ENCODE peak calls at places on chromosomes 6 and 20, in eight cellular contexts. D is tibial artery, Z is psoas muscle, V is RWPE2, T is heart left ventricle, G is astrocyte of the cerebellum, X is A549, H is cardiac fibroblast. R is an unnamed sample.

GRCh38 chr20:40778894-40779496 is 90.0 kb upstream of the MAFB start:
- DNase-seq in D (no peak), Z (no peak), V (no peak), T (no peak), G (no peak), X (no peak), H (no peak), R (no peak)

GRCh38 chr20:15364781-15365180 is 1027.4 kb upstream of the FLRT3 start:
- DNase-seq in D (no peak), Z (no peak), V (no peak), T (no peak), G (no peak), X (no peak), H (no peak), R (no peak)

GRCh38 chr6:89970609-89971337 is 76.5 kb downstream of the GJA10 start:
- DNase-seq in D (no peak), Z (peak; percentile 54), V (no peak), T (no peak), G (peak; percentile 58), X (peak; percentile 33), H (peak; percentile 65), R (peak; percentile 45)

GRCh38 chr6:27176096-27176495 is 71.4 kb upstream of the PRSS16 start:
- DNase-seq in D (no peak), Z (no peak), V (no peak), T (no peak), G (no peak), X (no peak), H (peak; percentile 17), R (peak; percentile 35)

GRCh38 chr6:156593893-156594292 is 183.3 kb upstream of the ARID1B start:
- DNase-seq in D (no peak), Z (no peak), V (no peak), T (no peak), G (no peak), X (no peak), H (no peak), R (no peak)

GRCh38 chr6:120056085-120056484 is 706.5 kb upstream of the MAN1A1 start:
- DNase-seq in D (no peak), Z (peak; percentile 18), V (no peak), T (no peak), G (no peak), X (peak; percentile 2), H (no peak), R (no peak)

GRCh38 chr6:1312444-1313363 is 806 bp downstream of the FOXQ1 start:
- DNase-seq in D (no peak), Z (no peak), V (no peak), T (no peak), G (no peak), X (peak; percentile 44), H (no peak), R (no peak)

GRCh38 chr20:23666189-23666588 is 22.6 kb downstream of the CST4 start:
- DNase-seq in D (no peak), Z (no peak), V (no peak), T (no peak), G (no peak), X (peak; percentile 9), H (peak; percentile 42), R (no peak)

GRCh38 chr6:70398783-70399730 is 14.3 kb upstream of the FAM135A start:
- DNase-seq in D (no peak), Z (no peak), V (no peak), T (no peak), G (no peak), X (peak; percentile 92), H (peak; percentile 40), R (no peak)

GRCh38 chr6:42788671-42789070 is 6.8 kb downstream of the BICRAL start:
- DNase-seq in D (no peak), Z (no peak), V (no peak), T (no peak), G (no peak), X (no peak), H (no peak), R (no peak)

GRCh38 chr6:83352413-83352812 is 78.4 kb downstream of the ME1 start:
- DNase-seq in D (no peak), Z (no peak), V (no peak), T (no peak), G (no peak), X (no peak), H (no peak), R (no peak)

GRCh38 chr20:49687595-49688567 is 25.8 kb downstream of the B4GALT5 start:
- DNase-seq in D (no peak), Z (no peak), V (no peak), T (no peak), G (no peak), X (no peak), H (no peak), R (no peak)

GRCh38 chr6:33954453-33954852 is 150.7 kb upstream of the MLN start:
- DNase-seq in D (no peak), Z (no peak), V (no peak), T (no peak), G (no peak), X (no peak), H (no peak), R (no peak)

GRCh38 chr6:149766156-149766768 is 16.7 kb downstream of the PCMT1 start:
- DNase-seq in D (no peak), Z (no peak), V (no peak), T (no peak), G (peak; percentile 82), X (no peak), H (peak; percentile 95), R (no peak)

GRCh38 chr20:57112448-57112847 is 154.0 kb downstream of the BMP7 start:
- DNase-seq in D (no peak), Z (no peak), V (peak; percentile 72), T (no peak), G (no peak), X (no peak), H (no peak), R (no peak)

GRCh38 chr6:20833881-20834515 is 299.7 kb downstream of the CDKAL1 start:
- DNase-seq in D (no peak), Z (no peak), V (no peak), T (no peak), G (no peak), X (no peak), H (no peak), R (no peak)

GRCh38 chr6:157233156-157233555 is 90.2 kb downstream of the TMEM242 start:
- DNase-seq in D (peak; percentile 31), Z (no peak), V (no peak), T (no peak), G (no peak), X (no peak), H (no peak), R (no peak)

GRCh38 chr20:35617397-35618031 is 1.9 kb downstream of the SPAG4 start:
- DNase-seq in D (peak; percentile 87), Z (peak; percentile 77), V (peak; percentile 96), T (peak; percentile 73), G (no peak), X (peak; percentile 75), H (peak; percentile 72), R (no peak)

GRCh38 chr20:31717478-31717946 is 5.2 kb downstream of the BCL2L1 start:
- DNase-seq in D (no peak), Z (no peak), V (no peak), T (no peak), G (no peak), X (no peak), H (no peak), R (no peak)
- H3K4me3 ChIP-seq in D (peak overlapping the region; percentile 76), Z (peak overlapping the region; percentile 85), V (no peak overlapping the region), T (peak overlapping the region; percentile 72), G (peak overlapping the region; percentile 1), X (peak overlapping the region; percentile 68), H (peak overlapping the region; percentile 33), R (no peak overlapping the region)

DNA sequence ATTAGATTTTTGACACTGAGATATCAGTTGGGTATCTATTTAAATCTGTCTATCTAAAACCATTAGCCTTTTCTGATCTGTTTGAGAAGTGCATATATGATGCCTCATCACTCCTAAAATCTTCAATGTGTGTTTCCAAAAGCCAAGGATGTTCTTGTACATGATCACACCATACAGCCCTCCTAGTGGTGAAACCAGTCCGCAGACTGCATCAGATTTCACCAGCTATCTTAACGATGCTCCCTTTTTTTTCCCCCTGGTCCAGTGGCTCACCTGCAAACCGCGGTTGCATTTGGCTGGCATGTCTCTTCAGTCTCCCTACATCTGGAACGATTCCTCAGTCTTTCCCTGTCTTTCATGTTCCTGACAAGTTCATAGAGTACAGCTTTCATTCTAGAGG is 4.0 kb downstream of the KIZ start:
- DNase-seq in D (no peak), Z (no peak), V (no peak), T (no peak), G (no peak), X (no peak), H (no peak), R (no peak)
- TF ChIP-seq CTCF in D (no peak), Z (no peak), V (no peak), T (no peak), G (no peak), X (no peak), H (no peak), R (no peak)

GRCh38 chr20:63658749-63659187 is 656 bp downstream of the RTEL1 start:
- DNase-seq in D (no peak), Z (peak; percentile 77), V (no peak), T (no peak), G (no peak), X (no peak), H (peak; percentile 71), R (no peak)

GRCh38 chr20:63659370-63659769 is 1.3 kb downstream of the RTEL1 start:
- DNase-seq in D (no peak), Z (no peak), V (no peak), T (no peak), G (no peak), X (no peak), H (no peak), R (no peak)

GRCh38 chr20:63657937-63658748 is at the start of gene RTEL1:
- DNase-seq in D (peak; percentile 95), Z (peak; percentile 96), V (peak; percentile 99), T (peak; percentile 95), G (peak; percentile 79), X (peak; percentile 92), H (peak; percentile 96), R (peak; percentile 63)

GRCh38 chr20:63656451-63656850 is 1.7 kb upstream of the RTEL1 start:
- DNase-seq in D (no peak), Z (no peak), V (no peak), T (no peak), G (no peak), X (no peak), H (no peak), R (no peak)

DNA sequence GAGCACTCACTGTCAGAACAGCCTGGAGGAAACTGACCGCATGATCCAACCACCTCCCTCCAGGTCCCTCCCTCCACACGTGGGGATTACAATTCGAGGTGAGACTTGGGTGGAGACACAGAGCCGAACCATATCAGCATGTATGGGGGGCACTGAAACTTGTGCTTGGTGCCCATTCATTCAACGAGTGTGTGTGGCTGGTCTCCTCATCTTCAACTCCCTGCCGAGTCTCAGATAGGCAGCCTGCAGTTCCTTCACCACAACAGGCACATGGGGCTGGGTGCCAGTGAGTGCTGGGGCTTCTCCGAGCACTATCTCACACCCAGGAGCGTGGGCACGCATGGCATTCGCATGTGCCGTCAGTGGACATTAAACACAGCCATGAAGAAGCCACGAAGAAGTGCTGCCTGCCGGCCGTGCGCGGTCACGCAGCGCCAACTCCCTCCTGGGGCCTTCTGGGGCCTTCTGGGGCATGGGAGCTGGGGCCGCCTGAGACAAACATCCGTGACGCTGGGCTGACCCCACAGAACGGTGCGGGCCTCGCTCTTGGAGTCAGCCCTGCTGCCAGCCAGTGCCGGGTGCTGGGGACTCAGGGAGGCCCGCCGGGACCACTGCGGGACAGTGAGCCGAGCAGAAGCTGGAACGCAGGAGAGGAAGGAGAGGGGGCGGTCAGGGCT is 714 bp upstream of the RTEL1 start:
- DNase-seq in D (no peak), Z (peak; percentile 63), V (no peak), T (no peak), G (no peak), X (no peak), H (peak; percentile 16), R (no peak)
- H3K4me3 ChIP-seq in D (peak overlapping the region; percentile 64), Z (peak overlapping the region; percentile 81), V (peak overlapping the region; percentile 75), T (peak overlapping the region; percentile 80), G (peak overlapping the region; percentile 81), X (no peak overlapping the region), H (peak overlapping the region; percentile 91), R (peak overlapping the region; percentile 97)

GRCh38 chr20:25226433-25227316 is 21.2 kb upstream of the PYGB start:
- DNase-seq in D (peak; percentile 82), Z (no peak), V (no peak), T (peak; percentile 84), G (no peak), X (no peak), H (no peak), R (no peak)
- TF ChIP-seq CTCF in D (no peak), Z (no peak), V (no peak), T (no peak), G (no peak), X (no peak), H (no peak), R (no peak)